ENCODE peak calls at places on chromosome 7, in eight cellular contexts. X is glutamatergic neuron, F is NCI-H2171 treated with DMSO at 0.1 percent for 48 hours, I is astrocyte of the hippocampus, E is H1, B is RKO, H is A172, C is MM.1S. Y is an unnamed sample.

GRCh38 chr7:69244691-69245090 is 353.6 kb upstream of the AUTS2 start:
- DNase-seq in E (no peak), H (no peak), C (peak; percentile 67), B (no peak), X (no peak), F (no peak), I (no peak), Y (no peak)

GRCh38 chr7:158824028-158824427 is 5.3 kb downstream of the ESYT2 start:
- DNase-seq in H (no peak), X (no peak), F (no peak), E (no peak), I (no peak), B (no peak), C (peak; percentile 65), Y (no peak)

GRCh38 chr7:36278767-36279171 is 110.9 kb upstream of the ANLN start:
- DNase-seq in F (peak; percentile 96), E (no peak), H (no peak), I (peak; percentile 68), C (no peak), X (no peak), B (no peak), Y (no peak)

GRCh38 chr7:121305109-121305508 is 23.7 kb upstream of the WNT16 start:
- DNase-seq in X (no peak), B (no peak), I (peak; percentile 42), C (no peak), F (no peak), E (no peak), H (no peak), Y (no peak)

GRCh38 chr7:134422646-134423045 is 36.3 kb downstream of the AKR1B1 start:
- DNase-seq in I (no peak), H (no peak), C (no peak), X (no peak), B (no peak), E (no peak), F (no peak), Y (no peak)

GRCh38 chr7:137316643-137317042 is 26.9 kb downstream of the PTN start:
- DNase-seq in B (no peak), I (no peak), E (no peak), H (no peak), F (peak; percentile 73), X (peak; percentile 19), C (no peak), Y (no peak)

GRCh38 chr7:12237007-12237406 is 25.9 kb downstream of the TMEM106B start:
- DNase-seq in B (no peak), I (no peak), E (no peak), C (no peak), H (no peak), X (no peak), F (no peak), Y (no peak)

GRCh38 chr7:138934861-138935260 is 46.3 kb downstream of the KIAA1549 start:
- DNase-seq in H (peak; percentile 64), C (no peak), F (peak; percentile 36), X (no peak), I (peak; percentile 36), E (no peak), B (peak; percentile 39), Y (no peak)

GRCh38 chr7:33886100-33886623 is 19.2 kb upstream of the BMPER start:
- DNase-seq in H (no peak), C (no peak), X (peak; percentile 75), B (peak; percentile 14), I (no peak), E (peak; percentile 56), F (peak; percentile 4), Y (no peak)